ENCODE peak calls at places on chromosomes 7 and 10, in six cellular contexts. E is AML-193; K is activated CD4-positive, alpha-beta T cell treated with anti-CD3 and anti-CD28 coated beads, Interleukin-2, amount 50 U/mL, for 1 hour; D is NCI-H69; N is activated CD4-positive, alpha-beta memory T cell treated with anti-CD3 and anti-CD28 coated beads for 36 hours; C is RKO. P is an unnamed sample.

GRCh38 chr10:100621360-100622205 is 85.8 kb downstream of the HIF1AN start:
- DNase-seq in C (no peak), K (peak), E (no peak), N (peak), D (peak), P (no peak)

GRCh38 chr10:121080324-121080807 is 229.2 kb downstream of the WDR11 start:
- DNase-seq in D (peak), E (no peak), C (no peak), K (no peak), N (no peak), P (no peak)

GRCh38 chr10:16828731-16829175 is 11.5 kb upstream of the RSU1 start:
- DNase-seq in E (no peak), N (no peak), D (no peak), K (no peak), C (peak), P (no peak)

GRCh38 chr7:48084727-48085432 is 4.2 kb upstream of the UPP1 start:
- DNase-seq in C (peak), E (peak), N (peak), D (peak), K (peak), P (peak)

GRCh38 chr7:120395526-120396019 is 122.6 kb downstream of the KCND2 start:
- DNase-seq in E (no peak), D (peak), N (no peak), C (no peak), K (no peak), P (no peak)

GRCh38 chr10:104299031-104299904 is 30.3 kb downstream of the GSTO2 start:
- DNase-seq in N (no peak), C (no peak), E (no peak), D (no peak), K (no peak), P (no peak)

GRCh38 chr7:116354171-116354545 is 143.8 kb downstream of the TES start:
- DNase-seq in D (no peak), C (no peak), N (no peak), E (no peak), K (no peak), P (no peak)

GRCh38 chr7:100865372-100865911 is 1.7 kb upstream of the TRIP6 start:
- DNase-seq in D (no peak), K (no peak), N (no peak), E (no peak), C (no peak), P (no peak)

GRCh38 chr7:151520419-151521229 is 929 bp upstream of the RHEB start:
- DNase-seq in N (peak), K (peak), C (peak), E (peak), D (no peak), P (peak)

GRCh38 chr7:150323682-150324365 is 479 bp upstream of the ACTR3C start:
- DNase-seq in N (no peak), K (no peak), D (peak), E (peak), C (peak), P (peak)

GRCh38 chr10:128573236-128573800 is 447.1 kb upstream of the MKI67 start:
- DNase-seq in D (no peak), K (no peak), N (no peak), C (no peak), E (no peak), P (no peak)

GRCh38 chr7:50092579-50093411 is at the start of gene ZPBP:
- DNase-seq in C (peak), D (peak), E (peak), K (peak), N (peak), P (peak)

GRCh38 chr10:132631348-132631735 is 93.8 kb downstream of the INPP5A start:
- DNase-seq in D (no peak), N (no peak), C (no peak), K (no peak), E (no peak), P (no peak)

GRCh38 chr10:65394898-65395297 is 1530.9 kb upstream of the LRRTM3 start:
- DNase-seq in C (peak), N (no peak), E (no peak), K (no peak), D (no peak), P (peak)

GRCh38 chr7:2517004-2517403 is 2.6 kb upstream of the LFNG start:
- DNase-seq in E (no peak), C (peak), D (no peak), K (no peak), N (no peak), P (peak)

GRCh38 chr7:155560982-155561686 is 14.8 kb upstream of the CNPY1 start:
- DNase-seq in E (no peak), D (no peak), C (no peak), N (no peak), K (no peak), P (no peak)

GRCh38 chr7:120989571-120990220 is 1.2 kb downstream of the CPED1 start:
- DNase-seq in D (peak), K (no peak), N (no peak), E (no peak), C (no peak), P (no peak)

GRCh38 chr7:92749832-92750231 is 86.5 kb downstream of the CDK6 start:
- DNase-seq in K (no peak), E (no peak), C (no peak), N (no peak), D (no peak), P (no peak)

GRCh38 chr10:95864906-95865813 is 42.6 kb upstream of the CC2D2B start:
- DNase-seq in D (peak), N (peak), K (peak), C (peak), E (peak), P (peak)

GRCh38 chr7:131106681-131107342 is 220.9 kb upstream of the MKLN1 start:
- DNase-seq in D (peak), C (peak), K (peak), N (peak), E (no peak), P (peak)

GRCh38 chr10:43715334-43715733 is 66.7 kb upstream of the ZNF32 start:
- DNase-seq in K (no peak), C (no peak), N (no peak), E (no peak), D (no peak), P (no peak)

GRCh38 chr7:136687693-136688322 is 180.6 kb upstream of the CHRM2 start:
- DNase-seq in K (no peak), N (no peak), E (peak), C (peak), D (peak), P (peak)

GRCh38 chr10:108862691-108863350 is 1060.5 kb downstream of the XPNPEP1 start:
- DNase-seq in K (no peak), D (no peak), N (no peak), E (no peak), C (no peak), P (no peak)

GRCh38 chr7:55532150-55532917 is 40.0 kb downstream of the VOPP1 start:
- DNase-seq in C (peak), D (peak), N (peak), E (no peak), K (no peak), P (no peak)

GRCh38 chr7:3682028-3682712 is 381.1 kb downstream of the SDK1 start:
- DNase-seq in E (no peak), C (no peak), N (no peak), K (no peak), D (no peak), P (no peak)

GRCh38 chr7:157425761-157426160 is 89.0 kb downstream of the DNAJB6 start:
- DNase-seq in D (no peak), K (no peak), C (no peak), E (no peak), N (no peak), P (no peak)

GRCh38 chr7:27953361-27953760 is 213.4 kb downstream of the TAX1BP1 start:
- DNase-seq in N (no peak), C (no peak), E (no peak), K (no peak), D (no peak), P (no peak)

GRCh38 chr7:143512488-143513340 is 35.0 kb downstream of the TAS2R41 start:
- DNase-seq in D (no peak), K (no peak), E (no peak), C (no peak), N (no peak), P (no peak)

P was measured in ACHN.